ENCODE peak calls at places on chromosomes 5 and 9, in five cellular contexts. Y is left ventricle myocardium inferior, N is aorta, Z is cardiac muscle cell, E is endodermal cell. X is an unnamed sample. For H3K4me1 and H3K27me3, the result is how much of the 10 kb centered on the place peaks cover.

GRCh38 chr5:44875661-44876250 is 67.0 kb downstream of the MRPS30 start:
- DNase-seq in E (no peak), Z (no peak), Y (no peak), N (no peak), X (no peak)

GRCh38 chr5:1930880-1931589 is 48.3 kb upstream of the IRX4 start:
- DNase-seq in Y (peak), Z (peak), N (no peak), E (peak), X (peak)

GRCh38 chr5:153122416-153122815 is 368.1 kb upstream of the GRIA1 start:
- DNase-seq in Z (no peak), E (no peak), Y (no peak), N (no peak), X (no peak)

GRCh38 chr5:121797677-121798518 is 53.8 kb upstream of the FTMT start:
- DNase-seq in Y (no peak), Z (no peak), N (no peak), E (peak), X (no peak)

GRCh38 chr9:116000748-116001329 is 152.8 kb upstream of the PAPPA start:
- DNase-seq in N (no peak), Y (no peak), Z (peak), E (peak), X (no peak)

GRCh38 chr5:68419637-68420452 is 204.3 kb downstream of the PIK3R1 start:
- DNase-seq in N (no peak), E (no peak), Y (no peak), Z (peak), X (no peak)

GRCh38 chr5:180352116-180352975 is 790 bp downstream of the GFPT2 start:
- DNase-seq in E (peak), Y (peak), N (no peak), Z (peak), X (peak)

GRCh38 chr9:115604831-115605483 is 487.0 kb upstream of the TNC start:
- DNase-seq in Y (no peak), N (peak), E (no peak), Z (no peak), X (no peak)

GRCh38 chr9:133935328-133936040 is 56.6 kb downstream of the VAV2 start:
- DNase-seq in E (no peak), Y (peak), Z (no peak), N (peak), X (no peak)

GRCh38 chr9:127974002-127974768 is 6.6 kb downstream of the EEIG1 start:
- DNase-seq in Y (no peak), Z (no peak), E (peak), N (no peak), X (no peak)

GRCh38 chr5:38515648-38516047 is 40.8 kb downstream of the LIFR start:
- DNase-seq in Y (no peak), Z (no peak), E (no peak), N (no peak), X (no peak)

GRCh38 chr9:137674307-137675305 is 55.8 kb downstream of the EHMT1 start:
- DNase-seq in Z (peak), N (no peak), E (peak), Y (no peak), X (no peak)

GRCh38 chr5:177453852-177454396 is 7.3 kb downstream of the PRR7 start:
- DNase-seq in Y (no peak), Z (peak), N (no peak), E (no peak), X (no peak)

GRCh38 chr5:150604010-150604409 is 36.5 kb upstream of the SYNPO start:
- DNase-seq in Y (peak), Z (no peak), N (peak), E (no peak), X (no peak)

GRCh38 chr9:70046274-70047070 is 2.8 kb downstream of the MAMDC2 start:
- DNase-seq in Y (peak), E (peak), N (no peak), Z (no peak), X (peak)

GRCh38 chr9:93815135-93815534 is 140.0 kb downstream of the BARX1 start:
- DNase-seq in E (peak), Y (no peak), N (no peak), Z (no peak), X (no peak)

GRCh38 chr9:92414566-92414965 is 9.7 kb downstream of the OMD start:
- DNase-seq in E (no peak), N (no peak), Z (no peak), Y (no peak), X (no peak)

GRCh38 chr5:93191016-93191415 is 390.0 kb downstream of the NR2F1-AS1 start:
- DNase-seq in Y (no peak), Z (no peak), N (no peak), E (no peak), X (no peak)

GRCh38 chr5:37043693-37044092 is 167.1 kb downstream of the NIPBL start:
- DNase-seq in E (peak), N (no peak), Y (no peak), Z (no peak), X (no peak)

GRCh38 chr9:72636621-72637020 is 115.2 kb downstream of the TMC1 start:
- DNase-seq in N (no peak), E (no peak), Y (no peak), Z (no peak), X (no peak)

GRCh38 chr5:98929982-98930355 is 1.2 kb upstream of the CHD1 start:
- DNase-seq in N (no peak), Y (no peak), Z (peak), E (peak), X (no peak)

DNA sequence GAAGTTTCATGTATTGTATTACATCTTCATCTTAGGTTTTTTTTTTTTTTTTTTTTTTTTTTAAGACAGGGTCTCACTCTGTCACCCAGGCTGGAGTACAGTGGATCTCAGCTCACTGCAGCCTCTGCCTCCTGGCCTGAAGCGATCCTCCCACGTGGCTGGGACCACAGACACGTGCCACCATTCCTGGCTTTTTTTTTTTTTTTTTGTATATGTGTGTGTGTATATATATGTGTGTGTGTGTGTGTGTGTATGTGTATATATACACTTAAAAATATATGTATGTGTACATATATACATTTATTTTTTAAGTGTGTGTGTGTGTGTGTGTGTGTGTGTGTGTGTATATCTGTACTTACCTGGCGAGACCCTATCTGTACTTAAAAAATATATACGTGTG is 6.6 kb downstream of the DMXL1 start:
- DNase-seq in N (no peak), Z (no peak), E (no peak), Y (no peak), X (no peak)
- H3K4me1 ChIP-seq in N (under half), Z (under half), E (under half), Y (half or more), X (under half)

GRCh38 chr5:6731465-6732237 is 18.4 kb downstream of the TENT4A start:
- DNase-seq in Y (no peak), N (no peak), E (no peak), Z (no peak), X (peak)
- H3K4me3 ChIP-seq in Y (peak), N (no peak), E (no peak), Z (no peak), X (no peak)

GRCh38 chr9:126676102-126676684 is 62.5 kb downstream of the LMX1B start:
- DNase-seq in Y (no peak), Z (no peak), E (peak), N (no peak), X (no peak)
- H3K27me3 ChIP-seq in Y (half or more), Z (half or more), E (under half), N (under half), X (under half)

DNA sequence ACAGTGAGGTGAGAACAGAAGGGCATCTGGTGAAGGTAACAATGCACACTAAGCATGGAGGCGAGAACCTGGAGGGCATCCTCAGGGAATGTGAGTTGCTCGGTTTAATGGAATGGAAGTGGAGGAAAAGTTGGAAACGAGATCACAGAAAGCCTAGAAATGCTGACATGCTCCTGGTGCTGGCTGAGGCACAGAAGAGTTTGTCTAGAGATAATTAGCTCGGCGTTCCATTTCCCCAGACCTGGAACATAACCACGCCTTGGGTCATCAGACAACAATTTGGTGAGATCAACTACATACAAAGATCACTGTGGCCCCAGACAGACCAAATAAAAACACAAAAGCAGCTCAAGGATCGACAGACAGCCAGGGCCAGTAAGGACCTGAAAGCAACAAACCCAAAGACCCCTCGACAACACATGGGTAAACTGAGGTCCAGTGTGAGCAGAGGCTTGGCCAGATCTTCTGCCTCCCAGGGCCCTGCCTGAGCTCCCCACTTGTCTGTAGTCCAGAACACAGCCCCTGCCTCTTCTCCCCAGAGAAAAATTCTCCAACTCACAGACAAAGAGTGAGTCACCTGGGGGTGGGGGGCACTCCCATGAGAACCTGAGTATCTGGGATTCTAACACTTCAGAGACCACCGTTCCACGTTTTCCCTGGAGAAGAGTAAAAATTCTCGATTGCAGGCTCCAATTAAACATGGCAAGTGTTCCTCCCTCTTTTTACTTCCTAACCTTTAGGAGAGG is 52.5 kb downstream of the SHB start:
- DNase-seq in N (no peak), Y (no peak), E (no peak), Z (no peak), X (no peak)
- H3K4me1 ChIP-seq in N (under half), Y (half or more), E (under half), Z (under half), X (half or more)

DNA sequence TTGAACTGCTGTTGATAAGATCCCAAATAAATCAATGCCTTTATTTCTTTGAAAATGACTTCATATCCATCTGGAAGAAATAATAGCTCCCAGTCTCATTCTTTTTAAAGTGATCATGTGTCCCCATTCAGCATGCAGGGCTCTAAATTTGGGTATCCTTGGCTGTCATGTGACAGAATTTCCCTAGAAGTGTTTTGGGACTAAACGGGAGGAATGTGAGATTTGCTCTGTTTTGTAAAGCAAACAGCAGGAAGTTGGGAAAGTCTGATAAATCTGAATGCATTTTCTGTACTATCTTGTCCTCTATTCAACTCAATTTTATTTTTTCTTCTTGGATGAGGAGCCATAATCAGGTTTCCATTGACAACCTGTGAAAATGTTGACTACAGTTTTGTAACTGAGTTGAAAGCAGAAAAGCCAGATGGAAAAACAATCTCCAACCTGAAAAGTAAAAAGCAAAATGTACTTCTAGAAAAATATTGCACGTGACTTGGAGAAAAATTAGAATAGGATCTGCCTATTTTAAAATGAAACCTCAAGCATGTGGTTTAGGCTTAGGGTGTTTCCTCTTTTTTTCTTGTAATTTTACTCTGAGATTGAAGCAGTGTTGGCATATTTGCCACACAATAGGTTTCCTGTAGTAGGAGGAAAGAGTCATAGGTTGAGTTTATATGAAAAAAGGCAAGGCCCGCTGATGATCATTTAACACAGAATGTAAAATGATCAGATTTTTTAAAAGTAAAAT is 76.2 kb upstream of the IL6ST start:
- DNase-seq in Y (no peak), N (no peak), E (no peak), Z (no peak), X (no peak)
- H3K4me3 ChIP-seq in Y (peak), N (no peak), E (no peak), Z (no peak), X (no peak)

GRCh38 chr5:171306141-171306540 is 2.9 kb upstream of the TLX3 start:
- DNase-seq in Y (no peak), Z (no peak), E (no peak), N (no peak), X (no peak)
- H3K27me3 ChIP-seq in Y (half or more), Z (half or more), E (half or more), N (under half), X (half or more)

DNA sequence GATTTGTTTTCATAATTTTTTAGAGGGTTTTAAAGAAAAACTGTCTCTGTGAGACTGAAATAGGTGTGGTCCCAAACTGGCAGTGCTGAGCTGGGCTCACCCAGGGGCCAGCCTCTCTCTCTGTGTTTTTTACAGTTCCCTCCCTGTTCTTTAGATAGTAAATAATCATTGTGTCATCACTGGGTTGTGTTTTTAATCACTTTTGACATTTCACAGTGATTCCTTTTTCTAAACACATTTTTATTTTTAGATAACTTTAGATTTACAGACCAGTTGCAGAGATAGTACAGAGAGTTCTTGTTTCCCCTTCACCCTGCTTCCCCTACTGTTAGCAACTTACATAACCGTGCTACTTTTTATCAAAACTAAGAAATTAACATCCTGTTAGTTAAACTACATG is 44.4 kb downstream of the MAP1B start:
- DNase-seq in Y (no peak), Z (no peak), N (no peak), E (no peak), X (no peak)
- H3K4me1 ChIP-seq in Y (half or more), Z (under half), N (under half), E (under half), X (under half)

GRCh38 chr9:76032652-76033373 is 142.3 kb downstream of the PCSK5 start:
- DNase-seq in Z (no peak), E (no peak), Y (no peak), N (no peak), X (no peak)
- H3K4me3 ChIP-seq in Z (no peak), E (no peak), Y (no peak), N (peak), X (no peak)

X was measured in RWPE2.